ENCODE peak calls at places on chromosomes 7 and 10, in nine cellular contexts. O is tibial nerve, L is A549, J is right lobe of liver, T is body of pancreas, I is endothelial cell of umbilical vein, A is gastrocnemius medialis, D is ovary, Y is breast epithelium. M is an unnamed sample.

GRCh38 chr10:73076361-73077183 is 20.1 kb downstream of the P4HA1 start:
- DNase-seq in O (peak; percentile 81), L (no peak), J (no peak), T (no peak), I (peak; percentile 81), A (peak; percentile 68), D (peak; percentile 80), Y (no peak), M (peak; percentile 68)

GRCh38 chr10:64115913-64116643 is 594.9 kb downstream of the REEP3 start:
- DNase-seq in O (no peak), L (peak; percentile 6), J (no peak), T (no peak), I (peak; percentile 3), A (no peak), D (no peak), Y (no peak), M (no peak)

GRCh38 chr7:157526604-157527003 is 189.8 kb downstream of the DNAJB6 start:
- DNase-seq in O (no peak), L (no peak), J (peak; percentile 47), T (peak; percentile 3), I (no peak), A (no peak), D (no peak), Y (peak; percentile 39), M (peak; percentile 82)

GRCh38 chr10:34954142-34954541 is 136.0 kb downstream of the CUL2 start:
- DNase-seq in O (no peak), L (no peak), J (no peak), T (peak; percentile 89), I (no peak), A (no peak), D (no peak), Y (peak; percentile 91), M (peak; percentile 85)

GRCh38 chr10:124869941-124870340 is 68.3 kb downstream of the ABRAXAS2 start:
- DNase-seq in O (no peak), L (no peak), J (no peak), T (no peak), I (no peak), A (no peak), D (no peak), Y (no peak), M (no peak)

GRCh38 chr10:17144757-17145156 is 15.1 kb upstream of the CUBN start:
- DNase-seq in O (no peak), L (no peak), J (no peak), T (no peak), I (no peak), A (no peak), D (no peak), Y (no peak), M (no peak)

GRCh38 chr7:143256325-143256724 is 6.9 kb upstream of the GSTK1 start:
- DNase-seq in O (no peak), L (no peak), J (no peak), T (no peak), I (no peak), A (no peak), D (no peak), Y (no peak), M (no peak)

GRCh38 chr7:4745971-4746919 is 29.2 kb upstream of the AP5Z1 start:
- DNase-seq in O (no peak), L (peak; percentile 49), J (no peak), T (no peak), I (peak; percentile 86), A (no peak), D (no peak), Y (no peak), M (no peak)

GRCh38 chr7:130099331-130099730 is 29.0 kb downstream of the KLHDC10 start:
- DNase-seq in O (no peak), L (no peak), J (no peak), T (no peak), I (no peak), A (no peak), D (no peak), Y (no peak), M (no peak)

GRCh38 chr7:130095812-130096211 is 25.5 kb downstream of the KLHDC10 start:
- DNase-seq in O (no peak), L (no peak), J (no peak), T (no peak), I (no peak), A (no peak), D (no peak), Y (no peak), M (no peak)

GRCh38 chr7:130092598-130092997 is 22.3 kb downstream of the KLHDC10 start:
- DNase-seq in O (no peak), L (no peak), J (no peak), T (no peak), I (no peak), A (no peak), D (no peak), Y (no peak), M (no peak)

GRCh38 chr7:130091999-130092398 is 21.7 kb downstream of the KLHDC10 start:
- DNase-seq in O (no peak), L (no peak), J (no peak), T (no peak), I (no peak), A (no peak), D (no peak), Y (no peak), M (no peak)

GRCh38 chr7:130096243-130096827 is 26.0 kb downstream of the KLHDC10 start:
- DNase-seq in O (peak; percentile 17), L (no peak), J (no peak), T (no peak), I (no peak), A (no peak), D (no peak), Y (no peak), M (no peak)
- TF ChIP-seq CTCF in O (peak; percentile 15), L (peak; percentile 39), J (peak; percentile 49), T (peak; percentile 28), I (no peak), A (no peak), D (no peak), Y (no peak), M (no peak)

GRCh38 chr10:23370106-23370505 is 25.5 kb upstream of the C10orf67 start:
- DNase-seq in O (no peak), L (no peak), J (no peak), T (no peak), I (no peak), A (no peak), D (no peak), Y (no peak), M (no peak)
- H3K4me3 ChIP-seq in O (no peak overlapping the region), L (no peak overlapping the region), J (no peak overlapping the region), T (no peak overlapping the region), I (no peak overlapping the region), A (no peak overlapping the region), D (no peak overlapping the region), Y (no peak overlapping the region), M (no peak overlapping the region)

GRCh38 chr7:26188291-26188999 is 12.1 kb downstream of the HNRNPA2B1 start:
- DNase-seq in O (no peak), L (no peak), J (no peak), T (no peak), I (no peak), A (no peak), D (no peak), Y (no peak), M (no peak)

GRCh38 chr7:26189697-26190096 is 10.8 kb downstream of the HNRNPA2B1 start:
- DNase-seq in O (no peak), L (no peak), J (no peak), T (no peak), I (no peak), A (no peak), D (no peak), Y (no peak), M (no peak)

GRCh38 chr7:26189000-26189539 is 11.5 kb downstream of the HNRNPA2B1 start:
- DNase-seq in O (no peak), L (no peak), J (no peak), T (no peak), I (no peak), A (no peak), D (no peak), Y (no peak), M (no peak)

GRCh38 chr7:26186364-26187311 is 13.9 kb downstream of the HNRNPA2B1 start:
- DNase-seq in O (no peak), L (no peak), J (no peak), T (no peak), I (no peak), A (no peak), D (no peak), Y (no peak), M (no peak)

GRCh38 chr7:26187380-26188290 is 12.9 kb downstream of the HNRNPA2B1 start:
- DNase-seq in O (no peak), L (no peak), J (no peak), T (no peak), I (no peak), A (no peak), D (no peak), Y (no peak), M (no peak)
- TF ChIP-seq POLR2A in O (no peak), L (no peak), J (peak; percentile 16), T (no peak), I (peak; percentile 70), A (no peak), D (no peak), Y (no peak), M (no peak)

GRCh38 chr10:8054243-8054497 is 318 bp upstream of the GATA3 start:
- DNase-seq in O (no peak), L (peak; percentile 76), J (no peak), T (no peak), I (no peak), A (no peak), D (no peak), Y (peak; percentile 69), M (no peak)

GRCh38 chr10:8052344-8052969 is 2.0 kb upstream of the GATA3 start:
- DNase-seq in O (no peak), L (no peak), J (no peak), T (no peak), I (peak; percentile 67), A (no peak), D (no peak), Y (no peak), M (peak; percentile 81)

GRCh38 chr10:8052970-8053445 is 1.5 kb upstream of the GATA3 start:
- DNase-seq in O (no peak), L (no peak), J (no peak), T (no peak), I (no peak), A (no peak), D (no peak), Y (no peak), M (no peak)

GRCh38 chr10:8054498-8055407 is at the start of gene GATA3:
- DNase-seq in O (no peak), L (peak; percentile 88), J (no peak), T (no peak), I (peak; percentile 93), A (no peak), D (no peak), Y (peak; percentile 93), M (peak; percentile 66)

DNA sequence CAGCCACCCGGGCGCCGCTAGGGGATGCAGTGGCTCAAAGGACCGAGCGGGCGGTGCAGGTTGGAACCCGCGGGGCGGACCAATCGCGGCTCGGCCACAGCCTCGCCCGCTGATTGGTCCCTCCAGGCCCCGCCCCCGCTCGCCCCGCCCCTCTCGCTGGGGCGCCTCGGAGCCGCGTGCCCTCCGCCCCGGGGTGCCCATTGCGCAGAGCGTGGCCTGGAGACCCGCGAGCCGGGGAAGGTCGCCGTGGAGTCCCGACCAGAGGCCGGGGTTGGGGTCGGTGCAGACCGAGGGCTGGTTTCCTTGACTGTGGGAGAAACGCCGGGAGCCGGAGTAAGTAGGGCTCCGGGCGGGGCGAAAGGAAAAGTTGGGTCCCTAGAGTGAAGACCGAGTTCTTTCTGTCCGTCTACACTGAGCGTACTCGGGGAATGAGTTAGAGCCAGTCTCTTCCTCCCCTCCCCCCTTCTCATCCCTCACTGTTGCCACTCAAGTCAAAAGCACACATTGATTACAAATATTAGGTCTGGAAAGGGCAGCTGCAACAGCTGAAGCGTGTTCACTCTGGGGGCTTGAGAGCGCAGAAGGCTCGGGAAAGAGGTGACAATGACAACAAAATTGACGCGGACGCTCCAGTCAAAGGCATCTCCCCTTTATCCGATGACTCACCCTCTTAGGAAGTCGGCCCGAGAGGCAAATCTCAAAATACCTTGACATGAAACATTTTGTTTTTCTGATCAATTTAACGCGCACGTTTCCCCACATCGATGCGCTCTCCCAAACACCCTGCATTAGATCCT is 844 bp upstream of the GATA3 start:
- DNase-seq in O (no peak), L (peak; percentile 92), J (peak; percentile 90), T (peak; percentile 64), I (peak; percentile 87), A (peak; percentile 36), D (no peak), Y (peak; percentile 93), M (peak; percentile 94)
- TF ChIP-seq CTCF in O (peak; percentile 36), L (peak; percentile 85), J (peak; percentile 89), T (no peak), I (peak; percentile 71), A (peak; percentile 46), D (no peak), Y (peak; percentile 82), M (no peak)

M was measured in lower leg skin.